ENCODE peak calls at places on chromosomes 11 and 22, in four cellular contexts. V is endothelial cell of umbilical vein, O is stomach, P is fibroblast of lung. G is an unnamed sample.
A peak's percentile ranks its signal among the peaks of the same experiment; 100 is the strongest.

GRCh38 chr22:38081941-38082828 is 1.8 kb downstream of the SLC16A8 start:
- DNase-seq in P (no peak), O (no peak), V (no peak), G (no peak)

GRCh38 chr11:103338621-103339484 is 229.6 kb downstream of the DYNC2H1 start:
- DNase-seq in P (peak; percentile 58), O (no peak), V (peak; percentile 28), G (no peak)

GRCh38 chr11:116219171-116219635 is 553.6 kb downstream of the BUD13 start:
- DNase-seq in V (no peak), P (peak; percentile 31), O (no peak), G (no peak)

GRCh38 chr22:44620129-44620840 is 81.7 kb upstream of the PRR5 start:
- DNase-seq in O (peak; percentile 55), P (peak; percentile 65), V (peak; percentile 46), G (peak; percentile 67)

GRCh38 chr11:2774173-2775082 is 74.6 kb upstream of the KCNQ1OT1 start:
- DNase-seq in P (no peak), O (peak; percentile 23), V (no peak), G (peak; percentile 24)

GRCh38 chr11:88779551-88779950 is 286.2 kb downstream of the GRM5 start:
- DNase-seq in V (no peak), P (peak; percentile 94), O (no peak), G (no peak)

GRCh38 chr11:17703951-17704350 is 15.4 kb upstream of the MYOD1 start:
- DNase-seq in V (peak; percentile 13), P (peak; percentile 26), O (no peak), G (no peak)

GRCh38 chr22:20403779-20404140 is 9.8 kb downstream of the ZNF74 start:
- DNase-seq in P (no peak), V (no peak), O (no peak), G (no peak)

GRCh38 chr11:81203876-81204275 is 1529.8 kb downstream of the FAM181B start:
- DNase-seq in V (no peak), O (no peak), P (no peak), G (no peak)

GRCh38 chr11:119446434-119446833 is 23.5 kb upstream of the THY1 start:
- DNase-seq in P (no peak), O (no peak), V (no peak), G (no peak)

GRCh38 chr11:36462321-36462720 is 47.8 kb downstream of the TRAF6 start:
- DNase-seq in P (no peak), O (no peak), V (no peak), G (no peak)

GRCh38 chr11:36467913-36468312 is 42.2 kb downstream of the TRAF6 start:
- DNase-seq in V (no peak), O (no peak), P (no peak), G (no peak)

GRCh38 chr11:36465449-36466163 is 44.5 kb downstream of the TRAF6 start:
- DNase-seq in V (no peak), P (peak; percentile 70), O (no peak), G (no peak)

GRCh38 chr11:36463781-36464180 is 46.3 kb downstream of the TRAF6 start:
- DNase-seq in O (no peak), V (no peak), P (peak; percentile 82), G (no peak)

DNA sequence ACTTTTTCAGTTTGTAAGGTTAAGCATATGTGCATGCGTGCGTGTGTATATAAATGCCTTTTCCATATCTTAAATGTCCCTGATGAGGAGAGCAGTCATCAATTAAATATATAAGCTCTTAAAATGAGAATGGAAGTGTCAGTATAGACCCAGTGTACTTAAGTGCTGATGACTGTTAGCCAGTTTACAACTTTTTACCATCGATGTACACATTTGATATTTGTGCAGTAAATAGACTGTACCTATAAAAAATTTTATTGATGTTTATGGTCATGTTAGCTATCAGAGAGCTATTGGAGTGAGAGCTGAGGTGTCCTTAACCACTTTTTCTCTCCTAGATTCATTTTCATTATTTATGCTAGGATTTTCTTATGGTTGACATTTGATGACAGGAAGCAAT is 45.4 kb downstream of the TRAF6 start:
- DNase-seq in V (no peak), O (no peak), P (no peak), G (no peak)
- H3K4me3 ChIP-seq in V (no peak overlapping the region), O (no peak overlapping the region), P (no peak overlapping the region), G (no peak overlapping the region)

DNA sequence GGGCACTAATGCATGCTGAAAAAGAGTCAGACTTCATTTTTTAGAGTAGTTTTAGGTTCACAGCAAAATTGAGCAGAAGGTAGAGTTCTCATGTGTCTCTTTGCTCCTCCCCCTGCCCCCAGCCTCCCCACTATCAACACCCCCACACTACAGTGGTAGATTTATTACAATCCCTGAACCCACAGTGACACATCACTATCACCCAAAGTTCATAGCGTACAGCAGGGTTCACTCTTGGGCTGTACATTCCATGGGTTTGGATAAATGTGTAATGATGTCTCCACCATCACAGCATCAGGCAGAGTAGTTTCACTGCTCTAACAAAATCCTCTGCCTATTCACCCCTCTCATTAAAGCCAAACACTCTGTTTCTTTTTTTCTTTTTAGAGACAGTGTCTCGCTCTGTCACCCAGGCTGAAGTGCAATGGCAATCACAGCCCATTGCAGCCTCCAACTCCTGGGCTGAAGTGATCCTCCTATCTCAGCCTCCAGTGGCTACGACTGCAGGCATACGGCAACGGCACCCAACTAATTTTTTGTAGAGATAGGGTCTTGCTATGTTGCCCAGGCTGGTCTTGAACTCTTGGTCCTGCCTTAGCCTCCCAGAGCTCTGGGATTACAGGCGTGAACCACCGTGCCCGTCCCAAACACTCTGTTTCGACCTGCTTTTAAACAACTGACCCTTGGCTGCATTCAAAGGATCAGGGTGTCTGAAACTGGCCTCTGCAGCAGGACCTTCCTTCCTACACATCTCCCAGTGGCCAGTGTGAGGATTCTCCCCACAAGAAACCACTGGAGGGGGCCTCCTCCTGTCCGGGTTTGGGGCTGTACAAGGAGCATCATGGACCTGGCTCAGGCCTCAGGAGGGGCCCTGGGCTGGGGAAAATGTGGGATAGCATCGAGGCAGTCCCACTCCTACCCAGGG is 4.2 kb downstream of the BEST1 start:
- DNase-seq in O (no peak), P (no peak), V (no peak), G (no peak)
- H3K4me3 ChIP-seq in O (peak overlapping the region; percentile 43), P (no peak overlapping the region), V (no peak overlapping the region), G (peak overlapping the region; percentile 46)

DNA sequence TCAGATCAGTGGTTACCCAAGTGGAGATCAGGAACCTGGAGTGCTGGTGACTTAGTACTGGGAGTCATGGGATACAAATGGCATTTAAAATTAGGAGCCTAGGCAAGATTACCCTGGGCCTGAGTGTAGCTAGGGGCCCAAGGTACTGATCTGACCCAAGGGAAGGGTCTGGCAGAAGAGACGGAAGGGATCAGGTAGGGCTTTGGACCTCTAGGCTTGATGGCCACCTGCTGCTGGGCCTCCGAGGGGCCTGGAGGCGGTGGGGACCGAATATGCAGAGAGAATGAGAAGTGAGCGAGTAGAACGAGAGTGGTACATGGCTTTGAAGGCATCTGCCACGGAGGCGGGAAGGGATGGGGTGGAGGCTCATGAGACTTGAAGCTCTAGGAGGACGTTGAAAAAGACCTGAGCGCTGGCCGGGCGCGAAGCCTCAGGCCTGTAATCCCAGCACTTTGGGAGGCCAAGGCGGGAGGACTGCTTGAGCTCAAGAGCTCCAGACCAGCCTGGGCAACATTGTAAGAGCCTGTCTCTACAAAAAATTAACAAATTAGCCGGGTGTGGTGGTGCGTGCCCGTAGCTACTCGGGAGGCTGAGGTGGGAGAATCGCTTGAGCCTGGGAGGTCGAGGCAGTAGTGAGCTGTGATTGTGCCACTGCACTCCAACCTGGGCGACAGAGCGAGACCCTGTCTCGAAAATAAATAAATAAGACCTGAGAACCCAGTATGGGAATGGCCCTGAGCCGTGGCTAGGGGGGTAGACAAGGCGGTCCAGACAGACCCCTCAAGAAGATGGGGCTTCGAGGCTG is 563 bp upstream of the PPIL2 start:
- DNase-seq in P (no peak), O (no peak), V (no peak), G (no peak)
- H3K4me3 ChIP-seq in P (peak overlapping the region; percentile 90), O (peak overlapping the region; percentile 78), V (peak overlapping the region; percentile 89), G (peak overlapping the region; percentile 77)

DNA sequence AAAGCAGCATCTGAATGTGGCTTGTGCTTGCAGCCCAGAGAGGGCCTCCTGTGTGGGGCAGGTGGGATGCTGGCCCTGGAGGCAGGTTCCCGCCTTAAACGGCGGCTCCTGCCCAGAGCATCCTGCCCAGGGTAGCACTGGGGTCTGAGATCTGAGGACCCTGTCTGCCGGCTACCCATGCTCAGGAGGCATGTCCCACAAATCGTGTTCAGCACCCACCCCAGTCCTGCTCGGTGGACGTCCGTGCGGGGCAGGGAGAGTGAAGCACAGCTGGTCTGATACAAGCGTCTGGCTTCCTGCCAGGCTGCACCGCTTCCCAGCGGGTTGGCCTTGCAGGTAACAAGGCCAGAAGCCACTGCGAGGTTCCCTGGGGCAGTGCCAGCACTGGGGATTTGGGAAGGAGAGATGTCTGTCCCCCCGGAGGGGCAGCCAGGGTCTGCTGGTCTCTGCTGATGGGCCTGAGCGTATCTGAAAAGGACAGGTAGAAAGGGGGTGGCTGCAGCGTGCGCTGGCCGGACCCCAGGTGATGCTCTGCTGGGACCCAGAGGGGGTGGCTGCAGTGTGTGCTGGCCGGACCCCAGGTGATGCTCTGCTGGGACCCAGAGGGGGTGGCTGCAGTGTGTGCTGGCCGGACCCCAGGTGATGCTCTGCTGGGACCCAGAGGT is 3.6 kb downstream of the TRABD start:
- DNase-seq in O (peak; percentile 68), V (no peak), P (no peak), G (no peak)
- H3K4me3 ChIP-seq in O (no peak overlapping the region), V (no peak overlapping the region), P (no peak overlapping the region), G (no peak overlapping the region)